ENCODE peak calls at places on chromosomes 16 and 17, in seven cellular contexts. X, Y, R, H, P, K and D are unnamed samples.
A peak's percentile ranks its signal among the peaks of the same experiment; 100 is the strongest.

GRCh38 chr17:77002103-77003045 is 134.2 kb downstream of the MGAT5B start:
- DNase-seq in X (no peak), P (peak; percentile 98), Y (peak; percentile 73), K (no peak), H (peak; percentile 91), R (no peak), D (no peak)

GRCh38 chr17:82754297-82755208 is 2.7 kb downstream of the TBCD start:
- DNase-seq in Y (no peak), H (peak; percentile 55), P (no peak), X (no peak), K (no peak), R (no peak), D (no peak)

GRCh38 chr17:27408891-27409290 is 47.4 kb upstream of the KSR1 start:
- DNase-seq in Y (no peak), X (no peak), P (peak; percentile 51), H (peak; percentile 41), K (no peak), R (no peak), D (no peak)

GRCh38 chr17:48121921-48122650 is 14.5 kb downstream of the SNX11 start:
- DNase-seq in H (no peak), R (no peak), P (no peak), K (no peak), Y (no peak), X (no peak), D (no peak)

GRCh38 chr17:2449486-2449885 is 48.6 kb upstream of the MNT start:
- DNase-seq in R (no peak), H (no peak), Y (no peak), K (no peak), P (no peak), X (no peak), D (no peak)

GRCh38 chr16:30585400-30586191 is at the start of gene ZNF785:
- DNase-seq in K (peak; percentile 71), P (no peak), X (peak; percentile 99), Y (peak; percentile 98), R (peak; percentile 88), H (peak; percentile 99), D (peak; percentile 98)

GRCh38 chr17:6381526-6382135 is 53.3 kb downstream of the AIPL1 start:
- DNase-seq in R (no peak), K (no peak), X (no peak), Y (no peak), P (no peak), H (no peak), D (no peak)

GRCh38 chr17:82297280-82297803 is 20.1 kb downstream of the CD7 start:
- DNase-seq in X (peak; percentile 82), Y (peak; percentile 60), P (peak; percentile 92), K (peak; percentile 56), R (no peak), H (peak; percentile 96), D (no peak)